ENCODE peak calls at places on chromosomes 11 and 22, in four cellular contexts. One of them, this sample, is unnamed.

GRCh38 chr11:1083621-1084551 is 9.2 kb downstream of the MUC2 start:
- DNase-seq in thoracic aorta: no peak
- DNase-seq in dorsolateral prefrontal cortex: peak; percentile 19
- DNase-seq in globus pallidus: no peak
- DNase-seq in this sample: peak; percentile 51

GRCh38 chr11:134216816-134217215 is 7.0 kb downstream of the NCAPD3 start:
- DNase-seq in thoracic aorta: no peak
- DNase-seq in dorsolateral prefrontal cortex: no peak
- DNase-seq in globus pallidus: peak; percentile 33
- DNase-seq in this sample: no peak

GRCh38 chr22:36818010-36818642 is 1.3 kb upstream of the PVALB start:
- DNase-seq in thoracic aorta: no peak
- DNase-seq in dorsolateral prefrontal cortex: no peak
- DNase-seq in globus pallidus: no peak
- DNase-seq in this sample: no peak

GRCh38 chr22:23938328-23939016 is 22.5 kb downstream of the GSTT2B start:
- DNase-seq in thoracic aorta: no peak
- DNase-seq in dorsolateral prefrontal cortex: no peak
- DNase-seq in globus pallidus: no peak
- DNase-seq in this sample: no peak

GRCh38 chr11:2693851-2694261 is 5.9 kb downstream of the KCNQ1OT1 start:
- DNase-seq in thoracic aorta: no peak
- DNase-seq in dorsolateral prefrontal cortex: peak; percentile 14
- DNase-seq in globus pallidus: no peak
- DNase-seq in this sample: no peak

GRCh38 chr11:12126352-12127019 is 16.1 kb downstream of the MICAL2 start:
- DNase-seq in thoracic aorta: no peak
- DNase-seq in dorsolateral prefrontal cortex: no peak
- DNase-seq in globus pallidus: no peak
- DNase-seq in this sample: no peak

GRCh38 chr11:27254744-27255446 is 108.1 kb downstream of the CCDC34 start:
- DNase-seq in thoracic aorta: no peak
- DNase-seq in dorsolateral prefrontal cortex: no peak
- DNase-seq in globus pallidus: no peak
- DNase-seq in this sample: no peak

GRCh38 chr22:29524440-29525191 is 28.9 kb downstream of the THOC5 start:
- DNase-seq in thoracic aorta: no peak
- DNase-seq in dorsolateral prefrontal cortex: no peak
- DNase-seq in globus pallidus: no peak
- DNase-seq in this sample: no peak

GRCh38 chr11:126698576-126698975 is 302.0 kb downstream of the KIRREL3 start:
- DNase-seq in thoracic aorta: no peak
- DNase-seq in dorsolateral prefrontal cortex: no peak
- DNase-seq in globus pallidus: no peak
- DNase-seq in this sample: no peak

GRCh38 chr22:40517631-40518030 is 118.9 kb downstream of the MRTFA start:
- DNase-seq in thoracic aorta: no peak
- DNase-seq in dorsolateral prefrontal cortex: no peak
- DNase-seq in globus pallidus: no peak
- DNase-seq in this sample: no peak

GRCh38 chr22:33166206-33166605 is 108.0 kb upstream of the SYN3 start:
- DNase-seq in thoracic aorta: no peak
- DNase-seq in dorsolateral prefrontal cortex: no peak
- DNase-seq in globus pallidus: no peak
- DNase-seq in this sample: no peak

GRCh38 chr11:126190792-126191191 is 20.7 kb downstream of the RPUSD4 start:
- DNase-seq in thoracic aorta: no peak
- DNase-seq in dorsolateral prefrontal cortex: no peak
- DNase-seq in globus pallidus: no peak
- DNase-seq in this sample: no peak

GRCh38 chr22:25130462-25130861 is 69.2 kb upstream of the CRYBB3 start:
- DNase-seq in thoracic aorta: no peak
- DNase-seq in dorsolateral prefrontal cortex: no peak
- DNase-seq in globus pallidus: no peak
- DNase-seq in this sample: no peak

GRCh38 chr22:35629406-35630234 is 12.5 kb upstream of the MB start:
- DNase-seq in thoracic aorta: peak; percentile 73
- DNase-seq in dorsolateral prefrontal cortex: no peak
- DNase-seq in globus pallidus: no peak
- DNase-seq in this sample: peak; percentile 70

GRCh38 chr11:63610604-63611394 is 3.4 kb downstream of the PLAAT3 start:
- DNase-seq in thoracic aorta: no peak
- DNase-seq in dorsolateral prefrontal cortex: no peak
- DNase-seq in globus pallidus: peak; percentile 62
- DNase-seq in this sample: no peak

GRCh38 chr11:92811341-92811740 is 158.1 kb upstream of the MTNR1B start:
- DNase-seq in thoracic aorta: no peak
- DNase-seq in dorsolateral prefrontal cortex: peak; percentile 39
- DNase-seq in globus pallidus: no peak
- DNase-seq in this sample: no peak

GRCh38 chr22:32994921-32995320 is 63.3 kb downstream of the SYN3 start:
- DNase-seq in thoracic aorta: no peak
- DNase-seq in dorsolateral prefrontal cortex: no peak
- DNase-seq in globus pallidus: peak; percentile 42
- DNase-seq in this sample: no peak

GRCh38 chr11:97224396-97224795 is 834.6 kb downstream of the JRKL start:
- DNase-seq in thoracic aorta: no peak
- DNase-seq in dorsolateral prefrontal cortex: no peak
- DNase-seq in globus pallidus: no peak
- DNase-seq in this sample: no peak

GRCh38 chr22:38828616-38829205 is 15.1 kb downstream of the NPTXR start:
- DNase-seq in thoracic aorta: no peak
- DNase-seq in dorsolateral prefrontal cortex: no peak
- DNase-seq in globus pallidus: no peak
- DNase-seq in this sample: no peak

GRCh38 chr11:71311176-71311925 is 59.0 kb upstream of the SHANK2 start:
- DNase-seq in thoracic aorta: no peak
- DNase-seq in dorsolateral prefrontal cortex: no peak
- DNase-seq in globus pallidus: no peak
- DNase-seq in this sample: peak; percentile 11

GRCh38 chr22:31742115-31742514 is 7.8 kb downstream of the PRR14L start:
- DNase-seq in thoracic aorta: no peak
- DNase-seq in dorsolateral prefrontal cortex: no peak
- DNase-seq in globus pallidus: no peak
- DNase-seq in this sample: no peak

GRCh38 chr11:112477152-112477928 is 216.7 kb upstream of the PLET1 start:
- DNase-seq in thoracic aorta: no peak
- DNase-seq in dorsolateral prefrontal cortex: no peak
- DNase-seq in globus pallidus: no peak
- DNase-seq in this sample: no peak

GRCh38 chr22:30860176-30861105 is 108.1 kb downstream of the MORC2 start:
- DNase-seq in thoracic aorta: no peak
- DNase-seq in dorsolateral prefrontal cortex: peak; percentile 37
- DNase-seq in globus pallidus: no peak
- DNase-seq in this sample: no peak

GRCh38 chr22:43013355-43014061 is 1.4 kb downstream of the PACSIN2 start:
- DNase-seq in thoracic aorta: no peak
- DNase-seq in dorsolateral prefrontal cortex: no peak
- DNase-seq in globus pallidus: no peak
- DNase-seq in this sample: no peak

GRCh38 chr11:102414559-102414958 is 38.0 kb downstream of the TMEM123 start:
- DNase-seq in thoracic aorta: no peak
- DNase-seq in dorsolateral prefrontal cortex: no peak
- DNase-seq in globus pallidus: no peak
- DNase-seq in this sample: no peak

GRCh38 chr22:19703869-19704268 is 10.4 kb upstream of the SEPTIN5 start:
- DNase-seq in thoracic aorta: no peak
- DNase-seq in dorsolateral prefrontal cortex: no peak
- DNase-seq in globus pallidus: no peak
- DNase-seq in this sample: no peak

GRCh38 chr11:19919050-19919561 is 206.5 kb downstream of the NAV2 start:
- DNase-seq in thoracic aorta: peak; percentile 46
- DNase-seq in dorsolateral prefrontal cortex: no peak
- DNase-seq in globus pallidus: no peak
- DNase-seq in this sample: peak; percentile 76

GRCh38 chr11:57116654-57117053 is 65.1 kb upstream of the LRRC55 start:
- DNase-seq in thoracic aorta: no peak
- DNase-seq in dorsolateral prefrontal cortex: no peak
- DNase-seq in globus pallidus: peak; percentile 1
- DNase-seq in this sample: no peak

GRCh38 chr11:15199693-15200092 is 85.0 kb downstream of the INSC start:
- DNase-seq in thoracic aorta: peak; percentile 52
- DNase-seq in dorsolateral prefrontal cortex: no peak
- DNase-seq in globus pallidus: peak; percentile 9
- DNase-seq in this sample: peak; percentile 27

GRCh38 chr11:126153006-126153405 is 58.4 kb downstream of the RPUSD4 start:
- DNase-seq in thoracic aorta: no peak
- DNase-seq in dorsolateral prefrontal cortex: no peak
- DNase-seq in globus pallidus: no peak
- DNase-seq in this sample: no peak

GRCh38 chr11:44578279-44578678 is 12.8 kb downstream of the CD82 start:
- DNase-seq in thoracic aorta: no peak
- DNase-seq in dorsolateral prefrontal cortex: no peak
- DNase-seq in globus pallidus: no peak
- DNase-seq in this sample: no peak

GRCh38 chr22:24482586-24482985 is 12.5 kb upstream of the UPB1 start:
- DNase-seq in thoracic aorta: no peak
- DNase-seq in dorsolateral prefrontal cortex: no peak
- DNase-seq in globus pallidus: no peak
- DNase-seq in this sample: no peak

GRCh38 chr11:46936138-46937110 is at the start of gene CSTPP1:
- DNase-seq in thoracic aorta: peak; percentile 91
- DNase-seq in dorsolateral prefrontal cortex: peak; percentile 88
- DNase-seq in globus pallidus: peak; percentile 84
- DNase-seq in this sample: peak; percentile 88

GRCh38 chr11:61838501-61838900 is 10.4 kb downstream of the FADS2 start:
- DNase-seq in thoracic aorta: no peak
- DNase-seq in dorsolateral prefrontal cortex: peak; percentile 10
- DNase-seq in globus pallidus: no peak
- DNase-seq in this sample: no peak

GRCh38 chr11:73566422-73566821 is 31.5 kb downstream of the FAM168A start:
- DNase-seq in thoracic aorta: no peak
- DNase-seq in dorsolateral prefrontal cortex: no peak
- DNase-seq in globus pallidus: no peak
- DNase-seq in this sample: no peak

GRCh38 chr11:35615911-35616900 is 2.1 kb upstream of the FJX1 start:
- DNase-seq in thoracic aorta: no peak
- DNase-seq in dorsolateral prefrontal cortex: peak; percentile 67
- DNase-seq in globus pallidus: peak; percentile 94
- DNase-seq in this sample: no peak

GRCh38 chr11:113874920-113875413 is 405 bp downstream of the USP28 start:
- DNase-seq in thoracic aorta: no peak
- DNase-seq in dorsolateral prefrontal cortex: no peak
- DNase-seq in globus pallidus: no peak
- DNase-seq in this sample: no peak

GRCh38 chr22:39280250-39280649 is 35.5 kb upstream of the PDGFB start:
- DNase-seq in thoracic aorta: no peak
- DNase-seq in dorsolateral prefrontal cortex: no peak
- DNase-seq in globus pallidus: no peak
- DNase-seq in this sample: no peak

GRCh38 chr11:221998-222789 is 13.9 kb downstream of the SIRT3 start:
- DNase-seq in thoracic aorta: no peak
- DNase-seq in dorsolateral prefrontal cortex: no peak
- DNase-seq in globus pallidus: no peak
- DNase-seq in this sample: peak; percentile 45

GRCh38 chr11:12001152-12001551 is 7.3 kb downstream of the DKK3 start:
- DNase-seq in thoracic aorta: no peak
- DNase-seq in dorsolateral prefrontal cortex: no peak
- DNase-seq in globus pallidus: no peak
- DNase-seq in this sample: no peak

This sample was measured in breast epithelium.